ENCODE peak calls at places on chromosomes 12 and 14, in nine cellular contexts. C is occipital lobe; L is activated CD4-positive, alpha-beta T cell treated with anti-CD3 and anti-CD28 coated beads, Interleukin-2, amount 50 U/mL, for 24 hours; O is neural progenitor cell; V is A172; D is left cardiac atrium; H is CD8-positive, alpha-beta T cell; N is progenitor cell of endocrine pancreas; S is NCI-H2081. M is an unnamed sample.
A peak's percentile ranks its signal among the peaks of the same experiment; 100 is the strongest.

GRCh38 chr14:74929242-74929641 is 6.2 kb upstream of the RPS6KL1 start:
- DNase-seq in C (no peak), L (no peak), O (no peak), V (no peak), D (no peak), H (no peak), N (no peak), S (no peak), M (no peak)

GRCh38 chr12:111262277-111262676 is 106.6 kb downstream of the PHETA1 start:
- DNase-seq in C (no peak), L (no peak), O (no peak), V (no peak), D (no peak), H (no peak), N (no peak), S (no peak), M (no peak)

GRCh38 chr12:25447046-25447445 is 106.0 kb downstream of the LMNTD1 start:
- DNase-seq in C (no peak), L (no peak), O (no peak), V (no peak), D (no peak), H (no peak), N (no peak), S (no peak), M (no peak)

GRCh38 chr12:191541-191940 is 22.4 kb downstream of the SLC6A12 start:
- DNase-seq in C (no peak), L (no peak), O (no peak), V (no peak), D (no peak), H (no peak), N (no peak), S (no peak), M (no peak)

GRCh38 chr14:95302667-95303066 is 17.0 kb downstream of the CLMN start:
- DNase-seq in C (no peak), L (no peak), O (no peak), V (no peak), D (no peak), H (no peak), N (no peak), S (no peak), M (no peak)

GRCh38 chr12:76670776-76671175 is 93.1 kb upstream of the ZDHHC17 start:
- DNase-seq in C (no peak), L (no peak), O (no peak), V (peak; percentile 57), D (no peak), H (no peak), N (no peak), S (no peak), M (no peak)

GRCh38 chr12:68746572-68747180 is 700 bp downstream of the SLC35E3 start:
- DNase-seq in C (peak; percentile 53), L (peak; percentile 0), O (peak; percentile 52), V (no peak), D (peak; percentile 70), H (peak; percentile 59), N (peak; percentile 24), S (no peak), M (peak; percentile 91)

GRCh38 chr12:104063712-104064030 is 660 bp upstream of the HCFC2 start:
- DNase-seq in C (no peak), L (no peak), O (no peak), V (peak; percentile 25), D (no peak), H (no peak), N (no peak), S (no peak), M (peak; percentile 85)

GRCh38 chr12:84789184-84789583 is 123.4 kb downstream of the SLC6A15 start:
- DNase-seq in C (no peak), L (no peak), O (no peak), V (no peak), D (no peak), H (no peak), N (no peak), S (no peak), M (no peak)

GRCh38 chr14:95527392-95528002 is 7.4 kb upstream of the GLRX5 start:
- DNase-seq in C (no peak), L (no peak), O (peak; percentile 40), V (peak; percentile 41), D (peak; percentile 71), H (peak; percentile 60), N (no peak), S (peak; percentile 58), M (peak; percentile 90)

GRCh38 chr12:7161811-7162210 is 27.7 kb upstream of the PEX5 start:
- DNase-seq in C (no peak), L (no peak), O (no peak), V (no peak), D (no peak), H (no peak), N (no peak), S (no peak), M (no peak)

GRCh38 chr14:57413849-57414248 is 23.5 kb downstream of the NAA30 start:
- DNase-seq in C (no peak), L (no peak), O (no peak), V (no peak), D (no peak), H (no peak), N (no peak), S (no peak), M (no peak)

GRCh38 chr14:51310453-51311074 is 70.5 kb downstream of the TMX1 start:
- DNase-seq in C (no peak), L (no peak), O (no peak), V (no peak), D (no peak), H (no peak), N (no peak), S (no peak), M (no peak)

GRCh38 chr12:56081393-56082347 is 1.7 kb downstream of the ERBB3 start:
- DNase-seq in C (peak; percentile 14), L (no peak), O (peak; percentile 18), V (no peak), D (no peak), H (no peak), N (no peak), S (no peak), M (no peak)

GRCh38 chr12:124603910-124604775 is 36.7 kb upstream of the NCOR2 start:
- DNase-seq in C (no peak), L (no peak), O (no peak), V (no peak), D (no peak), H (no peak), N (no peak), S (no peak), M (no peak)

GRCh38 chr14:55131782-55132181 is 2.7 kb downstream of the LGALS3 start:
- DNase-seq in C (no peak), L (no peak), O (no peak), V (no peak), D (no peak), H (no peak), N (no peak), S (no peak), M (peak; percentile 30)

GRCh38 chr14:37864861-37865718 is 269.7 kb downstream of the TTC6 start:
- DNase-seq in C (peak; percentile 61), L (no peak), O (no peak), V (peak; percentile 32), D (no peak), H (no peak), N (no peak), S (no peak), M (no peak)

GRCh38 chr12:1811948-1812291 is 8.4 kb upstream of the LRTM2 start:
- DNase-seq in C (no peak), L (no peak), O (no peak), V (no peak), D (no peak), H (no peak), N (no peak), S (no peak), M (no peak)

GRCh38 chr12:122867701-122868461 is 28.0 kb downstream of the VPS37B start:
- DNase-seq in C (no peak), L (no peak), O (peak; percentile 49), V (peak; percentile 73), D (peak; percentile 71), H (no peak), N (no peak), S (no peak), M (peak; percentile 88)

GRCh38 chr14:81137316-81137715 is 83.4 kb downstream of the GTF2A1 start:
- DNase-seq in C (no peak), L (no peak), O (no peak), V (peak; percentile 91), D (no peak), H (no peak), N (no peak), S (no peak), M (no peak)

GRCh38 chr14:64178814-64179213 is 115.4 kb downstream of the ESR2 start:
- DNase-seq in C (no peak), L (no peak), O (no peak), V (no peak), D (no peak), H (no peak), N (no peak), S (no peak), M (no peak)

GRCh38 chr14:68636597-68636996 is 156.3 kb downstream of the ZFP36L1 start:
- DNase-seq in C (no peak), L (no peak), O (no peak), V (no peak), D (no peak), H (peak; percentile 40), N (no peak), S (no peak), M (peak; percentile 60)

GRCh38 chr12:94768398-94769039 is 118.2 kb upstream of the TMCC3 start:
- DNase-seq in C (no peak), L (no peak), O (no peak), V (no peak), D (no peak), H (no peak), N (no peak), S (no peak), M (no peak)

GRCh38 chr12:91274886-91275285 is 92.3 kb upstream of the DCN start:
- DNase-seq in C (no peak), L (no peak), O (peak; percentile 46), V (no peak), D (no peak), H (no peak), N (no peak), S (no peak), M (no peak)

GRCh38 chr14:95156153-95156764 is 1.1 kb downstream of the DICER1 start:
- DNase-seq in C (no peak), L (no peak), O (peak; percentile 38), V (no peak), D (no peak), H (no peak), N (no peak), S (no peak), M (no peak)

GRCh38 chr14:37417151-37417550 is 177.9 kb downstream of the FOXA1 start:
- DNase-seq in C (no peak), L (no peak), O (no peak), V (no peak), D (no peak), H (no peak), N (no peak), S (no peak), M (no peak)

GRCh38 chr14:95918466-95918865 is 41.8 kb downstream of the TUNAR start:
- DNase-seq in C (no peak), L (no peak), O (peak; percentile 75), V (no peak), D (no peak), H (no peak), N (no peak), S (no peak), M (no peak)

GRCh38 chr12:38985961-38986360 is 80.6 kb upstream of the CPNE8 start:
- DNase-seq in C (no peak), L (no peak), O (no peak), V (no peak), D (no peak), H (no peak), N (no peak), S (no peak), M (no peak)

GRCh38 chr14:101823511-101824120 is 62.1 kb downstream of the PPP2R5C start:
- DNase-seq in C (no peak), L (peak; percentile 81), O (no peak), V (no peak), D (no peak), H (peak; percentile 78), N (no peak), S (no peak), M (peak; percentile 42)

M was measured in lower leg skin.